ENCODE peak calls at places on chromosome 9, in five cellular contexts. One of them, this sample, is unnamed.

GRCh38 chr9:133488686-133489252 is 9.9 kb upstream of the SLC2A6 start:
- DNase-seq in astrocyte of the spinal cord: no peak
- DNase-seq in GM20000: no peak
- DNase-seq in AG10803: no peak
- DNase-seq in cardiac fibroblast: no peak
- DNase-seq in this sample: no peak

GRCh38 chr9:137878146-137878941 is 762 bp downstream of the CACNA1B start:
- DNase-seq in astrocyte of the spinal cord: peak
- DNase-seq in GM20000: peak
- DNase-seq in AG10803: no peak
- DNase-seq in cardiac fibroblast: peak
- DNase-seq in this sample: peak

GRCh38 chr9:38257626-38258215 is 134.8 kb upstream of the ALDH1B1 start:
- DNase-seq in astrocyte of the spinal cord: no peak
- DNase-seq in GM20000: no peak
- DNase-seq in AG10803: no peak
- DNase-seq in cardiac fibroblast: no peak
- DNase-seq in this sample: no peak

GRCh38 chr9:137307255-137308101 is 5.4 kb upstream of the NRARP start:
- DNase-seq in astrocyte of the spinal cord: no peak
- DNase-seq in GM20000: no peak
- DNase-seq in AG10803: no peak
- DNase-seq in cardiac fibroblast: no peak
- DNase-seq in this sample: no peak

GRCh38 chr9:112112519-112112918 is 62.6 kb downstream of the SUSD1 start:
- DNase-seq in astrocyte of the spinal cord: peak
- DNase-seq in GM20000: no peak
- DNase-seq in AG10803: peak
- DNase-seq in cardiac fibroblast: peak
- DNase-seq in this sample: peak

GRCh38 chr9:72005451-72005850 is 55.0 kb downstream of the C9orf57 start:
- DNase-seq in astrocyte of the spinal cord: no peak
- DNase-seq in GM20000: no peak
- DNase-seq in AG10803: no peak
- DNase-seq in cardiac fibroblast: no peak
- DNase-seq in this sample: no peak

GRCh38 chr9:104388071-104388470 is 116.0 kb upstream of the OR13F1 start:
- DNase-seq in astrocyte of the spinal cord: no peak
- DNase-seq in GM20000: no peak
- DNase-seq in AG10803: no peak
- DNase-seq in cardiac fibroblast: no peak
- DNase-seq in this sample: no peak

GRCh38 chr9:5388026-5388806 is 48.5 kb upstream of the RLN1 start:
- DNase-seq in astrocyte of the spinal cord: peak
- DNase-seq in GM20000: no peak
- DNase-seq in AG10803: peak
- DNase-seq in cardiac fibroblast: no peak
- DNase-seq in this sample: no peak

GRCh38 chr9:133683494-133684460 is 47.6 kb downstream of the DBH start:
- DNase-seq in astrocyte of the spinal cord: no peak
- DNase-seq in GM20000: peak
- DNase-seq in AG10803: peak
- DNase-seq in cardiac fibroblast: peak
- DNase-seq in this sample: no peak

GRCh38 chr9:96199006-96199405 is 103.0 kb downstream of the HSD17B3 start:
- DNase-seq in astrocyte of the spinal cord: no peak
- DNase-seq in GM20000: no peak
- DNase-seq in AG10803: no peak
- DNase-seq in cardiac fibroblast: no peak
- DNase-seq in this sample: no peak

GRCh38 chr9:86985132-86985531 is 37.8 kb upstream of the GAS1 start:
- DNase-seq in astrocyte of the spinal cord: no peak
- DNase-seq in GM20000: no peak
- DNase-seq in AG10803: no peak
- DNase-seq in cardiac fibroblast: no peak
- DNase-seq in this sample: no peak

GRCh38 chr9:107703651-107704050 is 214.1 kb upstream of the KLF4 start:
- DNase-seq in astrocyte of the spinal cord: no peak
- DNase-seq in GM20000: no peak
- DNase-seq in AG10803: no peak
- DNase-seq in cardiac fibroblast: no peak
- DNase-seq in this sample: no peak

GRCh38 chr9:94860678-94861588 is 134.4 kb downstream of the AOPEP start:
- DNase-seq in astrocyte of the spinal cord: peak
- DNase-seq in GM20000: peak
- DNase-seq in AG10803: peak
- DNase-seq in cardiac fibroblast: peak
- DNase-seq in this sample: no peak

GRCh38 chr9:121550569-121551512 is 51.2 kb upstream of the GGTA1 start:
- DNase-seq in astrocyte of the spinal cord: peak
- DNase-seq in GM20000: peak
- DNase-seq in AG10803: peak
- DNase-seq in cardiac fibroblast: peak
- DNase-seq in this sample: peak

GRCh38 chr9:18888241-18888794 is 144.7 kb downstream of the SAXO1 start:
- DNase-seq in astrocyte of the spinal cord: peak
- DNase-seq in GM20000: no peak
- DNase-seq in AG10803: peak
- DNase-seq in cardiac fibroblast: peak
- DNase-seq in this sample: peak

GRCh38 chr9:3963266-3964019 is 336.4 kb downstream of the GLIS3 start:
- DNase-seq in astrocyte of the spinal cord: peak
- DNase-seq in GM20000: no peak
- DNase-seq in AG10803: peak
- DNase-seq in cardiac fibroblast: peak
- DNase-seq in this sample: no peak

GRCh38 chr9:16344343-16344742 is 526.1 kb downstream of the BNC2 start:
- DNase-seq in astrocyte of the spinal cord: peak
- DNase-seq in GM20000: no peak
- DNase-seq in AG10803: peak
- DNase-seq in cardiac fibroblast: peak
- DNase-seq in this sample: peak

GRCh38 chr9:25677301-25678146 is 720 bp downstream of the TUSC1 start:
- DNase-seq in astrocyte of the spinal cord: peak
- DNase-seq in GM20000: peak
- DNase-seq in AG10803: peak
- DNase-seq in cardiac fibroblast: peak
- DNase-seq in this sample: no peak

DNA sequence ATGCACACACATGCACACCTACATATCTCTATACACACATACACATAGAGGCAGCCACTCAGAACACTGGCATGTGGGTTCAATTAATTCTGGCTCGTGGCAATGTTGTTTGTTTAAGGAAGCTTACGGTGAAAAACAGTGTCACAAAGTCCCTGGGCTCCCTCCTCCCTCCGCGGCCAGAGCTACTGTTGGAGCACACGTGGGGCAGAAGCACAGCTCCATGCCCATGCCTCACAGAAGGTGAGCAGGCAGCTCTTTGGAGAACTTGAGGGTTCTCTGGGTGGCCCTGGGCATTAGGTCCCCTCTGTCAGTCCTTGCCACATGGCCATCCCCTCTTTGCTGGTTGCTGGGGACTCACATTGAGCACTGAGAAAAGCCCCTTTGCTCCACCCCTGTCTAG is 107.5 kb downstream of the GADD45G start:
- DNase-seq in astrocyte of the spinal cord: no peak
- DNase-seq in GM20000: no peak
- DNase-seq in AG10803: no peak
- DNase-seq in cardiac fibroblast: no peak
- DNase-seq in this sample: no peak
- TF ChIP-seq CTCF in astrocyte of the spinal cord: no peak
- TF ChIP-seq CTCF in GM20000: no peak
- TF ChIP-seq CTCF in AG10803: no peak
- TF ChIP-seq CTCF in cardiac fibroblast: no peak
- TF ChIP-seq CTCF in this sample: no peak

GRCh38 chr9:122939611-122940010 is 1.2 kb upstream of the RABGAP1 start:
- DNase-seq in astrocyte of the spinal cord: no peak
- DNase-seq in GM20000: no peak
- DNase-seq in AG10803: no peak
- DNase-seq in cardiac fibroblast: no peak
- DNase-seq in this sample: no peak

GRCh38 chr9:122931851-122932199 is 513 bp upstream of the ZBTB26 start:
- DNase-seq in astrocyte of the spinal cord: no peak
- DNase-seq in GM20000: no peak
- DNase-seq in AG10803: no peak
- DNase-seq in cardiac fibroblast: no peak
- DNase-seq in this sample: no peak

GRCh38 chr9:122936883-122937282 is 3.9 kb upstream of the RABGAP1 start:
- DNase-seq in astrocyte of the spinal cord: no peak
- DNase-seq in GM20000: no peak
- DNase-seq in AG10803: no peak
- DNase-seq in cardiac fibroblast: no peak
- DNase-seq in this sample: no peak

GRCh38 chr9:122940603-122941559 is at the start of gene RABGAP1:
- DNase-seq in astrocyte of the spinal cord: peak
- DNase-seq in GM20000: peak
- DNase-seq in AG10803: peak
- DNase-seq in cardiac fibroblast: peak
- DNase-seq in this sample: peak

GRCh38 chr9:122936464-122936863 is 4.4 kb upstream of the RABGAP1 start:
- DNase-seq in astrocyte of the spinal cord: no peak
- DNase-seq in GM20000: no peak
- DNase-seq in AG10803: no peak
- DNase-seq in cardiac fibroblast: no peak
- DNase-seq in this sample: no peak
- TF ChIP-seq CTCF in astrocyte of the spinal cord: no peak
- TF ChIP-seq CTCF in GM20000: no peak
- TF ChIP-seq CTCF in AG10803: no peak
- TF ChIP-seq CTCF in cardiac fibroblast: no peak
- TF ChIP-seq CTCF in this sample: no peak

GRCh38 chr9:37034320-37034937 is 361 bp upstream of the PAX5 start:
- DNase-seq in astrocyte of the spinal cord: no peak
- DNase-seq in GM20000: peak
- DNase-seq in AG10803: no peak
- DNase-seq in cardiac fibroblast: no peak
- DNase-seq in this sample: no peak
- TF ChIP-seq CTCF in astrocyte of the spinal cord: no peak
- TF ChIP-seq CTCF in GM20000: peak
- TF ChIP-seq CTCF in AG10803: no peak
- TF ChIP-seq CTCF in cardiac fibroblast: no peak
- TF ChIP-seq CTCF in this sample: peak

GRCh38 chr9:131395027-131395744 is 1.3 kb downstream of the PRRC2B start:
- DNase-seq in astrocyte of the spinal cord: peak
- DNase-seq in GM20000: peak
- DNase-seq in AG10803: no peak
- DNase-seq in cardiac fibroblast: no peak
- DNase-seq in this sample: no peak

GRCh38 chr9:131394464-131395026 is 659 bp downstream of the PRRC2B start:
- DNase-seq in astrocyte of the spinal cord: no peak
- DNase-seq in GM20000: peak
- DNase-seq in AG10803: peak
- DNase-seq in cardiac fibroblast: peak
- DNase-seq in this sample: no peak

GRCh38 chr9:131396626-131397025 is 2.7 kb downstream of the PRRC2B start:
- DNase-seq in astrocyte of the spinal cord: no peak
- DNase-seq in GM20000: no peak
- DNase-seq in AG10803: no peak
- DNase-seq in cardiac fibroblast: no peak
- DNase-seq in this sample: no peak

GRCh38 chr9:131397100-131397790 is 3.4 kb downstream of the PRRC2B start:
- DNase-seq in astrocyte of the spinal cord: peak
- DNase-seq in GM20000: no peak
- DNase-seq in AG10803: no peak
- DNase-seq in cardiac fibroblast: no peak
- DNase-seq in this sample: no peak

DNA sequence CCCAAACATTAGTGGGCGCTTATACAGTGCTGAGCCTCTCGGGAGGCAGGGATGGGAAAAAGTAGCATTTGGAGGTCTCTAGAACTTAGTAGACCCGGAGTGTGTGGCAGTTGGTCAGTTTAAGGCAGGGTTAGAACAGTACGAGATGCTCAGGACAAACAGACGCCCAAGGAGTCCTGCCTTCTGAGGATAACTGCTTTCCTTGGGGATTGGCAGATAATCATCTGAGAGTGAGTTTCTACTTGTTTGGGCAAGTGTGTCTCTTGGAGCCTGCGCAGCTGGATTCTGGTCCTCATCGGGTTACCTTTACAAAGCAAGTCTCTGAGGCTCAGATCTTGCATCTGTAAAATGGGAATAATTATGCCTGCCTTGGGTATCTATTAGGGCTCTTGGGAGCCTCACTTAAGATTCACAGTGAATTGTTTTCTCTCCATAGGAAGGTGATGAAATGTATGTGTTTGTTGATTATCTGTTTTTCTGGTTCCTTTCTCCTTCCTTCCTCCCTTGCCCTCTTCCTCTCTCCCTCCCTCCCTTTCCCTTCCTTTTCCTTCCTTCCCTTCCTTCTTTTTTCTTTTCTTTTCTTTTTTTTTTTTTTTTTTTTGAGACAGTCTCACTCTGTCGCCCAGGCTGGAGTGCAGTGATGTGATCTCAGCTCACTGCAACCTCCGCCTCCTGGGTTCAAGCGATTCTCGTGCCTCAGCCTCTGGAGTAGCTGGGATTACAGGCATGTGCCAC is 2.0 kb downstream of the PRRC2B start:
- DNase-seq in astrocyte of the spinal cord: no peak
- DNase-seq in GM20000: no peak
- DNase-seq in AG10803: no peak
- DNase-seq in cardiac fibroblast: peak
- DNase-seq in this sample: no peak
- TF ChIP-seq CTCF in astrocyte of the spinal cord: no peak
- TF ChIP-seq CTCF in GM20000: no peak
- TF ChIP-seq CTCF in AG10803: no peak
- TF ChIP-seq CTCF in cardiac fibroblast: no peak
- TF ChIP-seq CTCF in this sample: peak

GRCh38 chr9:21585756-21586752 is 103.9 kb upstream of the IFNE start:
- DNase-seq in astrocyte of the spinal cord: peak
- DNase-seq in GM20000: no peak
- DNase-seq in AG10803: peak
- DNase-seq in cardiac fibroblast: peak
- DNase-seq in this sample: no peak
- TF ChIP-seq CTCF in astrocyte of the spinal cord: peak
- TF ChIP-seq CTCF in GM20000: no peak
- TF ChIP-seq CTCF in AG10803: peak
- TF ChIP-seq CTCF in cardiac fibroblast: peak
- TF ChIP-seq CTCF in this sample: peak

This sample was measured in retinal pigment epithelial cell.